ENCODE peak calls at places on chromosomes 13 and 19, in nine cellular contexts. B is neural progenitor cell; I is CD8-positive, alpha-beta T cell; H is GM23338; M is psoas muscle; S is ascending aorta; A is body of pancreas; N is PC-3; J is sigmoid colon. Z is an unnamed sample.

GRCh38 chr13:32720026-32720425 is 133.8 kb downstream of the PDS5B start:
- DNase-seq in B (no peak), I (no peak), H (no peak), M (no peak), S (no peak), A (no peak), N (no peak), J (no peak), Z (no peak)

GRCh38 chr13:90272356-90272755 is 1075.1 kb upstream of the MIR17HG start:
- DNase-seq in B (no peak), I (no peak), H (no peak), M (no peak), S (no peak), A (no peak), N (peak; percentile 32), J (no peak), Z (no peak)

GRCh38 chr19:31211088-31211487 is 138.1 kb downstream of the TSHZ3 start:
- DNase-seq in B (no peak), I (no peak), H (no peak), M (no peak), S (no peak), A (no peak), N (no peak), J (no peak), Z (no peak)

GRCh38 chr13:39682788-39683187 is 27.3 kb downstream of the COG6 start:
- DNase-seq in B (no peak), I (no peak), H (no peak), M (no peak), S (no peak), A (no peak), N (no peak), J (no peak), Z (no peak)

GRCh38 chr19:17184381-17184841 is 30.7 kb upstream of the USE1 start:
- DNase-seq in B (no peak), I (peak; percentile 76), H (no peak), M (no peak), S (no peak), A (no peak), N (no peak), J (no peak), Z (no peak)

GRCh38 chr13:76944457-76944856 is 3.9 kb upstream of the ACOD1 start:
- DNase-seq in B (no peak), I (no peak), H (no peak), M (no peak), S (no peak), A (no peak), N (peak; percentile 69), J (no peak), Z (no peak)

GRCh38 chr19:40596608-40597328 is 4.4 kb upstream of the LTBP4 start:
- DNase-seq in B (peak; percentile 84), I (no peak), H (peak; percentile 80), M (peak; percentile 74), S (no peak), A (peak; percentile 62), N (peak; percentile 59), J (peak; percentile 83), Z (peak; percentile 88)

GRCh38 chr13:89554801-89555200 is 1792.7 kb upstream of the MIR17HG start:
- DNase-seq in B (no peak), I (no peak), H (no peak), M (no peak), S (no peak), A (no peak), N (peak; percentile 11), J (no peak), Z (no peak)

GRCh38 chr13:47455581-47455980 is 545.5 kb downstream of the SUCLA2 start:
- DNase-seq in B (no peak), I (no peak), H (peak; percentile 12), M (no peak), S (no peak), A (no peak), N (peak; percentile 51), J (no peak), Z (no peak)

GRCh38 chr19:11338569-11339253 is 746 bp downstream of the RAB3D start:
- DNase-seq in B (no peak), I (no peak), H (no peak), M (no peak), S (no peak), A (no peak), N (peak; percentile 44), J (no peak), Z (no peak)

GRCh38 chr13:111864566-111864965 is 202.4 kb upstream of the SOX1 start:
- DNase-seq in B (no peak), I (no peak), H (no peak), M (no peak), S (no peak), A (no peak), N (no peak), J (no peak), Z (peak; percentile 34)

GRCh38 chr13:97275265-97275664 is 53.1 kb downstream of the MBNL2 start:
- DNase-seq in B (no peak), I (no peak), H (no peak), M (no peak), S (no peak), A (no peak), N (peak; percentile 75), J (no peak), Z (no peak)

GRCh38 chr19:45477713-45478453 is 10.1 kb downstream of the FOSB start:
- DNase-seq in B (peak; percentile 64), I (no peak), H (no peak), M (no peak), S (no peak), A (no peak), N (peak; percentile 83), J (no peak), Z (no peak)
- H3K27ac ChIP-seq in B (peak overlapping the region; percentile 98), I (peak overlapping the region; percentile 88), H (no peak overlapping the region), M (peak overlapping the region; percentile 92), S (peak overlapping the region; percentile 96), A (peak overlapping the region; percentile 91), N (peak overlapping the region; percentile 93), J (peak overlapping the region; percentile 96), Z (peak overlapping the region; percentile 96)

GRCh38 chr13:114110091-114110829 is 22.2 kb downstream of the RASA3 start:
- DNase-seq in B (peak; percentile 68), I (peak; percentile 90), H (peak; percentile 50), M (peak; percentile 51), S (no peak), A (no peak), N (no peak), J (peak; percentile 70), Z (peak; percentile 88)
- H3K4me1 ChIP-seq in B (peaks cover 39% of the 10 kb centered on the region), I (peaks cover 95% of the 10 kb centered on the region), H (peaks cover 8% of the 10 kb centered on the region), M (peaks cover 70% of the 10 kb centered on the region), S (no peaks in the 10 kb centered on the region), A (peaks cover 4% of the 10 kb centered on the region), N (peaks cover 9% of the 10 kb centered on the region), J (peaks cover 52% of the 10 kb centered on the region), Z (peaks cover 46% of the 10 kb centered on the region)

GRCh38 chr13:113448545-113448884 is 4.8 kb downstream of the ADPRHL1 start:
- DNase-seq in B (no peak), I (no peak), H (no peak), M (peak; percentile 45), S (no peak), A (peak; percentile 83), N (peak; percentile 23), J (peak; percentile 44), Z (peak; percentile 55)
- H3K27ac ChIP-seq in B (no peak overlapping the region), I (no peak overlapping the region), H (no peak overlapping the region), M (peak overlapping the region; percentile 89), S (no peak overlapping the region), A (peak overlapping the region; percentile 94), N (peak overlapping the region; percentile 86), J (peak overlapping the region; percentile 44), Z (peak overlapping the region; percentile 35)

GRCh38 chr19:13060964-13061927 is 41.4 kb downstream of the LYL1 start:
- DNase-seq in B (peak; percentile 94), I (peak; percentile 64), H (peak; percentile 95), M (peak; percentile 87), S (no peak), A (peak; percentile 84), N (peak; percentile 95), J (peak; percentile 92), Z (peak; percentile 96)

GRCh38 chr19:13057744-13058143 is 44.9 kb downstream of the LYL1 start:
- DNase-seq in B (no peak), I (no peak), H (no peak), M (no peak), S (no peak), A (no peak), N (no peak), J (no peak), Z (no peak)

GRCh38 chr19:13058951-13059660 is 43.6 kb downstream of the LYL1 start:
- DNase-seq in B (peak; percentile 50), I (no peak), H (no peak), M (no peak), S (no peak), A (no peak), N (no peak), J (no peak), Z (no peak)

GRCh38 chr19:13062317-13062716 is 40.3 kb downstream of the LYL1 start:
- DNase-seq in B (no peak), I (no peak), H (no peak), M (no peak), S (no peak), A (no peak), N (no peak), J (no peak), Z (no peak)

GRCh38 chr19:13060233-13060963 is 42.3 kb downstream of the LYL1 start:
- DNase-seq in B (peak; percentile 63), I (no peak), H (no peak), M (no peak), S (no peak), A (peak; percentile 39), N (no peak), J (no peak), Z (no peak)
- H3K4me1 ChIP-seq in B (peaks cover 48% of the 10 kb centered on the region), I (peaks cover 8% of the 10 kb centered on the region), H (peaks cover 55% of the 10 kb centered on the region), M (peaks cover 98% of the 10 kb centered on the region), S (peaks cover 79% of the 10 kb centered on the region), A (peaks cover 60% of the 10 kb centered on the region), N (peaks cover 39% of the 10 kb centered on the region), J (peaks cover 100% of the 10 kb centered on the region), Z (peaks cover 84% of the 10 kb centered on the region)

DNA sequence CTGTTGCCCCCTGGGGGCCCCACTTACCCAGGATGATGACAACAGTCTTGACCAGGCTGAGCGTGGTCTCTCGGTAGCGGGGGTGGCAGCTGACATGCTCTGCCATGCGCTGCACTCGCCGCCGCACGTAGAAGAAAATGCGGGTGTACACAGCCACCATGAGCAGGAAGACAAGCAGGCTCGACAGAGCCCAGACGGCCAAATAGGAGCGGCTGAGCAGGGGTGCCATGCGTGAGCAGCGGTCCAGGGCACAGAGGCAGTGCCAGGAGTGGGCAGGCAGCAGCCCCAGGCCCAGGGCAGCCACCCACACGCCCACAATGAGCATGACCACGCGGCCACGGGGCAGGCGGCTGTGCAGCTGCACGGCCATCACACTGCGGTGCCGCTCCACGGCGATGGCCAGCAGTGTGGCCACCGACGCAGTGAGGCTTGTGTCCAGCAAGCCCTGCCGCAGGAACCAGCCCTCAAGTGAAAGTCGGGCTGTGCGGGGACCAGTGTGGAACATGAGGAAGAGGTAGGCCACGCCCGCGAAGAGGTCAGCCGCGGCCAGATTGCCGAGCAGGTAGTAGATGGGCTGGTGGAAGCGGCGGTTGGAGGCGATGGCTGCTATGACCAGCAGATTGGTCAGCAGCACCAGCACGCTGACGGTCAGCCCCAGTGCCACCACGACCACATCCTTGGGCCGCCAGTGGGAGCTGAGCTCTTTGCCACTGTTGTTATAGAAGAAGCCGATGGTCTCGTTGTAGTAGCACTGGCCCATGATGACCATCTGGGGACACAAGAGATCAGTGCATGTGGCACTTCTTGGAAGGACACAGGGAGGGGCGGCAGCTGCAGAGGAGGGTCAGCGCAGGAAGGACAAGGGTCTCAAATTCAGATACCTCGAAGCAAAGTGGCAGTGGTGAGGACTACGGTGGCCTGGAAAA is 1.2 kb downstream of the LPAR2 start:
- DNase-seq in B (peak; percentile 14), I (peak; percentile 24), H (no peak), M (no peak), S (no peak), A (no peak), N (no peak), J (no peak), Z (no peak)
- H3K27ac ChIP-seq in B (no peak overlapping the region), I (peak overlapping the region; percentile 71), H (peak overlapping the region; percentile 63), M (no peak overlapping the region), S (no peak overlapping the region), A (peak overlapping the region; percentile 92), N (no peak overlapping the region), J (no peak overlapping the region), Z (no peak overlapping the region)